ENCODE peak calls at places on chromosomes 11 and 22, in ten cellular contexts. Y, U, N, K, P, B, Q, A, L and V are unnamed samples.
A peak's percentile ranks its signal among the peaks of the same experiment; 100 is the strongest.

GRCh38 chr11:70243912-70244652 is 26.4 kb upstream of the PPFIA1 start:
- DNase-seq in Q (no peak), L (peak; percentile 60), P (no peak), U (peak; percentile 78), N (no peak), B (no peak), A (no peak), Y (no peak), K (no peak), V (no peak)

GRCh38 chr11:30706276-30706675 is 120.1 kb upstream of the MPPED2 start:
- DNase-seq in P (no peak), K (no peak), B (no peak), U (no peak), Y (no peak), N (no peak), A (no peak), Q (no peak), L (no peak), V (no peak)

GRCh38 chr22:21450858-21451331 is 16.3 kb upstream of the TMEM191C start:
- DNase-seq in K (no peak), L (no peak), Q (peak; percentile 13), A (no peak), N (no peak), P (no peak), U (no peak), Y (no peak), B (no peak), V (no peak)

GRCh38 chr11:5809122-5809519 is 397 bp downstream of the OR52N2 start:
- DNase-seq in A (no peak), Y (no peak), K (no peak), P (no peak), L (no peak), Q (no peak), U (no peak), N (no peak), B (no peak), V (no peak)

GRCh38 chr11:111796696-111797095 is 30.5 kb upstream of the PPP2R1B start:
- DNase-seq in N (no peak), Q (no peak), Y (no peak), L (no peak), U (no peak), B (no peak), A (no peak), K (no peak), P (no peak), V (no peak)

GRCh38 chr11:103279821-103280220 is 170.6 kb downstream of the DYNC2H1 start:
- DNase-seq in B (no peak), A (no peak), N (peak; percentile 19), Q (no peak), L (no peak), U (peak; percentile 20), Y (no peak), K (no peak), P (no peak), V (no peak)

GRCh38 chr11:26700536-26701235 is 21.2 kb downstream of the SLC5A12 start:
- DNase-seq in N (no peak), P (no peak), A (no peak), U (no peak), Y (no peak), B (no peak), K (no peak), L (no peak), Q (no peak), V (no peak)

GRCh38 chr22:30017375-30017774 is 62.9 kb upstream of the HORMAD2 start:
- DNase-seq in L (peak; percentile 65), P (no peak), U (no peak), N (peak; percentile 62), Q (no peak), K (no peak), Y (no peak), B (no peak), A (no peak), V (no peak)

GRCh38 chr11:85903406-85903805 is 48.2 kb downstream of the CCDC83 start:
- DNase-seq in B (no peak), Y (no peak), P (no peak), K (no peak), U (no peak), L (no peak), Q (no peak), N (no peak), A (no peak), V (no peak)

GRCh38 chr11:34827239-34827638 is 88.9 kb downstream of the APIP start:
- DNase-seq in A (no peak), K (no peak), N (no peak), Y (no peak), L (no peak), U (no peak), P (no peak), B (no peak), Q (no peak), V (no peak)

GRCh38 chr22:41862530-41863266 is 29.8 kb downstream of the SREBF2 start:
- DNase-seq in U (no peak), N (peak; percentile 25), Y (no peak), Q (no peak), K (no peak), A (no peak), P (no peak), B (no peak), L (peak; percentile 51), V (no peak)

GRCh38 chr11:114083256-114084252 is 24.0 kb downstream of the ZBTB16 start:
- DNase-seq in Y (no peak), P (no peak), Q (no peak), B (no peak), A (no peak), L (no peak), N (no peak), K (no peak), U (no peak), V (no peak)

GRCh38 chr22:27927608-27928007 is 8.6 kb upstream of the PITPNB start:
- DNase-seq in A (no peak), K (no peak), B (no peak), Y (no peak), Q (no peak), P (no peak), N (no peak), U (no peak), L (no peak), V (no peak)

GRCh38 chr22:19533857-19534256 is 9.6 kb upstream of the CLDN5 start:
- DNase-seq in P (no peak), L (no peak), A (no peak), B (no peak), U (no peak), K (no peak), N (no peak), Q (no peak), Y (no peak), V (no peak)

GRCh38 chr22:19537941-19538488 is 13.8 kb upstream of the CLDN5 start:
- DNase-seq in Y (no peak), U (no peak), N (no peak), K (no peak), Q (no peak), B (no peak), P (no peak), A (no peak), L (no peak), V (no peak)

GRCh38 chr22:19536564-19536963 is 12.4 kb upstream of the CLDN5 start:
- DNase-seq in A (no peak), Q (no peak), B (no peak), L (no peak), P (no peak), K (no peak), Y (no peak), U (no peak), N (no peak), V (no peak)

GRCh38 chr22:19533049-19533626 is 8.9 kb upstream of the CLDN5 start:
- DNase-seq in Y (no peak), U (no peak), Q (no peak), L (no peak), N (no peak), P (no peak), K (no peak), B (no peak), A (no peak), V (no peak)

GRCh38 chr22:19535001-19535400 is 10.8 kb upstream of the CLDN5 start:
- DNase-seq in Y (no peak), B (no peak), Q (no peak), U (no peak), P (no peak), N (no peak), A (no peak), L (no peak), K (no peak), V (no peak)
- TF ChIP-seq CTCF in Y (no peak), B (no peak), Q (no peak), U (no peak), P (no peak), N (no peak), A (no peak), L (no peak), K (no peak), V (no peak)

DNA sequence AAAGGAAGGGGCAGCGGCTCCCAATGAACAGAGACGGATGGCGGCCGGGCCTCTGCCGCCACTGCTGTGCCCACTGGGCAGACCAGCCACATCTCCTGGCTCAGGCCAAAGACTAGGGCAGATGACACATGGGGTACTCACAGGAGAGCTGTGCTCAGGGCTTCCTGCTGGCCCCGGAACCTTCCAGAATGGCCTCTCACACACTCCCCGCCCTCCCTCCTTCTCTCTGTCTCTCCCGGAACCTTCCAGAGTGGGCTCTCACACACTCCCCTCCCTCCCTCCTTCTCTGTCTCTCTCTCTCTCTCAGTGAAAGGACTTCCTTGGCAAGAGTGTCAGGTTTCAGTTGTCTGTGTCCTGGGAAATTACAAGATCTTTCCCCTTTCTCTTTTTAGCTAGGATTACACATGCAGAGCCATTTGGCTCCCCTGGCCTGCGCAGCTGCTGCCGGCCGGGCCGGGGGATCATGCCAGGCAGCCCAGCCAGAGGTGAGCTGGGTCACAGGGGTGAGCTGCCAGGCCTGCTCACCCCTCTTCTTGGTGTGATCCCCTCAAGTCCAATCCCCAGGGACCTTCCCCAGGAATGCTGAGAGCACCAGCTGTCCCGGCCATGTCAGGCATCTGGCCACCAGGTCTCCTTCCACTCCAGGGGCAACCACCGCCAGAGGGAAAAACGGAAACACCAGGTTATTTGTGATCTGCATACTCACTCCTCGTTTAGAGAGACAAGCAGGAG is 45.3 kb upstream of the ADA2 start:
- DNase-seq in K (no peak), Q (no peak), P (no peak), B (no peak), L (peak; percentile 52), U (no peak), Y (no peak), A (peak; percentile 30), N (peak; percentile 30), V (peak; percentile 13)
- TF ChIP-seq CTCF in K (no peak), Q (no peak), P (no peak), B (no peak), L (no peak), U (no peak), Y (no peak), A (no peak), N (no peak), V (no peak)

GRCh38 chr11:46896719-46897406 is 21.5 kb downstream of the LRP4 start:
- DNase-seq in L (peak; percentile 41), Y (no peak), N (peak; percentile 37), B (peak; percentile 26), P (no peak), U (no peak), K (no peak), Q (no peak), A (no peak), V (no peak)
- TF ChIP-seq CTCF in L (peak; percentile 6), Y (no peak), N (peak; percentile 27), B (peak; percentile 41), P (no peak), U (no peak), K (no peak), Q (no peak), A (peak; percentile 24), V (peak; percentile 59)

GRCh38 chr22:23857606-23858483 is at the start of gene SLC2A11:
- DNase-seq in K (peak; percentile 97), Q (peak; percentile 99), U (peak; percentile 85), N (peak; percentile 97), Y (peak; percentile 82), B (peak; percentile 98), L (peak; percentile 93), P (peak; percentile 99), A (peak; percentile 97), V (peak; percentile 95)
- TF ChIP-seq CTCF in K (peak; percentile 19), Q (peak; percentile 18), U (peak; percentile 32), N (peak; percentile 31), Y (no peak), B (peak; percentile 46), L (no peak), P (peak; percentile 22), A (peak; percentile 52), V (peak; percentile 33)